ENCODE peak calls at places on chromosomes 5 and 9, in six cellular contexts. J, I, N, E, G and L are unnamed samples.

GRCh38 chr5:57166250-57166649 is 7.6 kb upstream of the GPBP1 start:
- DNase-seq in N (no peak), E (no peak), I (no peak), G (no peak), J (no peak), L (no peak)

GRCh38 chr9:114131808-114132549 is 23.4 kb upstream of the COL27A1 start:
- DNase-seq in G (no peak), E (no peak), N (no peak), J (no peak), I (no peak), L (no peak)

GRCh38 chr5:75617746-75618352 is 6.6 kb downstream of the ANKDD1B start:
- DNase-seq in I (no peak), N (no peak), J (peak; percentile 88), G (no peak), E (no peak), L (no peak)

GRCh38 chr5:78533356-78533755 is 115.2 kb downstream of the LHFPL2 start:
- DNase-seq in E (peak; percentile 49), G (peak; percentile 43), N (no peak), J (no peak), I (no peak), L (peak; percentile 64)

GRCh38 chr9:129569506-129570449 is 51.1 kb downstream of the C9orf50 start:
- DNase-seq in I (peak; percentile 81), N (no peak), E (peak; percentile 13), J (peak; percentile 51), G (peak; percentile 65), L (peak; percentile 21)

GRCh38 chr5:172776235-172776594 is 5.2 kb upstream of the DUSP1 start:
- DNase-seq in I (no peak), J (no peak), N (no peak), G (no peak), E (peak; percentile 80), L (no peak)

GRCh38 chr5:153896701-153897100 is 142.0 kb downstream of the FAM114A2 start:
- DNase-seq in J (peak; percentile 66), G (no peak), N (peak; percentile 51), I (no peak), E (no peak), L (peak; percentile 29)

GRCh38 chr5:111719773-111720172 is 37.2 kb downstream of the NREP start:
- DNase-seq in G (no peak), E (no peak), J (peak; percentile 21), N (no peak), I (no peak), L (no peak)

GRCh38 chr5:119270955-119271757 is 84.7 kb upstream of the TNFAIP8 start:
- DNase-seq in E (no peak), G (no peak), N (no peak), J (no peak), I (no peak), L (no peak)

GRCh38 chr5:178563621-178564020 is 26.6 kb downstream of the COL23A1 start:
- DNase-seq in J (no peak), G (no peak), E (no peak), I (no peak), N (no peak), L (no peak)

GRCh38 chr9:123933401-123933800 is 3.5 kb upstream of the DENND1A start:
- DNase-seq in N (no peak), J (peak; percentile 86), I (peak; percentile 85), G (no peak), E (peak; percentile 84), L (no peak)

GRCh38 chr9:8717146-8717545 is 917.6 kb upstream of the DMAC1 start:
- DNase-seq in I (no peak), N (no peak), G (no peak), E (no peak), J (peak; percentile 27), L (no peak)

GRCh38 chr9:23769307-23769935 is 56.6 kb downstream of the ELAVL2 start:
- DNase-seq in G (peak; percentile 4), J (peak; percentile 96), E (peak; percentile 93), I (no peak), N (no peak), L (no peak)

GRCh38 chr5:13359326-13359725 is 585.2 kb downstream of the DNAH5 start:
- DNase-seq in I (no peak), N (no peak), E (peak; percentile 89), G (no peak), J (peak; percentile 83), L (no peak)

GRCh38 chr9:35673132-35673997 is at the start of gene CA9:
- DNase-seq in I (no peak), G (no peak), J (no peak), N (no peak), E (no peak), L (no peak)

GRCh38 chr9:109278848-109279247 is 42.0 kb downstream of the EPB41L4B start:
- DNase-seq in J (no peak), N (no peak), E (no peak), G (no peak), I (no peak), L (no peak)
- H3K79me2 ChIP-seq in J (no peaks in the 10 kb centered on the region), N (no peaks in the 10 kb centered on the region), E (peaks cover 34% of the 10 kb centered on the region), G (no peaks in the 10 kb centered on the region), I (peaks cover 11% of the 10 kb centered on the region), L (no peaks in the 10 kb centered on the region)

GRCh38 chr9:120182011-120182410 is 398.0 kb downstream of the CDK5RAP2 start:
- DNase-seq in I (no peak), E (no peak), J (no peak), N (no peak), G (no peak), L (no peak)

GRCh38 chr9:120175031-120175430 is 404.9 kb downstream of the CDK5RAP2 start:
- DNase-seq in N (no peak), E (no peak), I (no peak), J (no peak), G (no peak), L (no peak)

DNA sequence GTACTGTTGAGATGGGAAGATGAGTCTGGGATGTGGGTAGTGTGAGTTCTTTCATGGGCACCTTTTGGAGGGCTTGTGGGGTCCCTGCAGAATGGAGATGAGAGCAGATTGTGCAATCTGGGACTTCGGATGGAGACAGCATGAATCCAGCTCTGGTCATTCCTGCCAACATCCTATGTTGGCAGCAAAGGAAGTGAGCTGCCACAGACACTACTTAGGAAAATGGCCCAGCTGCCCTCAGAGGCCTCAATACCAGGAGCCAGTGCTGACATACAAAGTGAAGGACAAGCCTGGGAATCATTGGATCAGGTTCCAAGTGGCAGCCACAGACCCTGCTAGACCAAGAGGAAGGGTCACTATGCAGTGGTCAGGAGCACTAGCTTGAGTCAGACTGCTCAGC is 402.8 kb downstream of the CDK5RAP2 start:
- DNase-seq in N (no peak), I (no peak), G (no peak), J (no peak), E (no peak), L (no peak)
- H3K27ac ChIP-seq in N (no peak overlapping the region), I (no peak overlapping the region), G (no peak overlapping the region), J (no peak overlapping the region), E (no peak overlapping the region), L (no peak overlapping the region)

DNA sequence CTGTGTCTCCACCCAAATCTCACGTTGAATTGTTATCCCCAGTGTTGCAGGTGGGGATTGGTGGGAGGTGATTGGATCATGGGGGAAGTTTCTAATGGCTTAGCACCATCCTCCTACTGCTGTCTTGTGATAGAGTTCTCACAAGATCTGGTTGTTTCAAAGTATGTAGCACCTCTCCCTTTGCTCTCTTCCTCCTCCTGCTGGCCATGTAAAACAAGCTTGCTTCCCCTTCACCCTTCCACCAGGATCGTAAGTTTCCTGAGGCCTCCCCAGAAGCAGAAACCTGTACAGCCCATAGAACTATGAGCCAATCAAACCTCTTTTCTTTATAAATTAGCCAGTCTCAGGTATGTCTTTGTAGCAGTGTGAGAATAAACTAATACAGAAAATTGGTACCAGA is 214.7 kb upstream of the C9orf72 start:
- DNase-seq in N (no peak), I (no peak), G (no peak), E (peak; percentile 33), J (no peak), L (no peak)
- TF ChIP-seq CTCF in N (peak; percentile 13), I (peak; percentile 18), G (peak; percentile 33), E (peak; percentile 40), J (no peak), L (no peak)

GRCh38 chr9:5815421-5815820 is 17.5 kb downstream of the ERMP1 start:
- DNase-seq in I (no peak), G (no peak), N (no peak), E (peak; percentile 62), J (no peak), L (no peak)

GRCh38 chr9:5818424-5819142 is 14.3 kb downstream of the ERMP1 start:
- DNase-seq in G (no peak), N (no peak), J (no peak), E (no peak), I (no peak), L (no peak)

GRCh38 chr9:5825223-5825622 is 7.7 kb downstream of the ERMP1 start:
- DNase-seq in J (no peak), I (no peak), N (no peak), G (no peak), E (no peak), L (no peak)

GRCh38 chr9:5817776-5818336 is 15.1 kb downstream of the ERMP1 start:
- DNase-seq in E (peak; percentile 79), J (peak; percentile 81), G (no peak), I (peak; percentile 53), N (no peak), L (no peak)

GRCh38 chr9:5820425-5820824 is 12.5 kb downstream of the ERMP1 start:
- DNase-seq in G (no peak), I (no peak), J (no peak), N (no peak), E (no peak), L (no peak)
- H3K79me2 ChIP-seq in G (no peaks in the 10 kb centered on the region), I (peaks cover 6% of the 10 kb centered on the region), J (no peaks in the 10 kb centered on the region), N (peaks cover 14% of the 10 kb centered on the region), E (peaks cover 8% of the 10 kb centered on the region), L (no peaks in the 10 kb centered on the region)

DNA sequence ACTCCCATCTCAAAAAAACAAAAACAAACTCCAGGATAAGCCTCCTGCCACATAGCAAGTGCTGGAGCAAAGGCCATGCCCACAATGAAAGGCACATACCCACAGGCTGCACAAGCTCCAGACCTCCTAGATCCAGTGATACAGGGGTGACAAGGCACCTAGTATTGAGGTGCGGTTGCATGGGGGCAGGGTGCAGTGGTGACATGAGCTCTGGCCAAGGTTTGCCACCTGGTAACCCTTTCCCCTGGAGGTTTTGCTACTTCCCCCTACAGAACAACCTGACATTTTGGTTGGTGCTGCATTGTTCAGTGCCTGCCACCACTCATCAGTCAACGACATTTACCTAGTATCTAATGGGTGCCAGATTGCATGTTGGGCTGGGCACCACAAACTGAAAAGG is 14.5 kb downstream of the CDKN2AIPNL start:
- DNase-seq in N (no peak), J (no peak), G (no peak), E (no peak), I (no peak), L (no peak)
- H3K27ac ChIP-seq in N (no peak overlapping the region), J (no peak overlapping the region), G (no peak overlapping the region), E (no peak overlapping the region), I (no peak overlapping the region), L (no peak overlapping the region)

GRCh38 chr9:37972346-37972745 is 68.4 kb upstream of the SLC25A51 start:
- DNase-seq in J (peak; percentile 39), N (no peak), I (no peak), G (peak; percentile 29), E (no peak), L (no peak)
- TF ChIP-seq CTCF in J (no peak), N (no peak), I (peak; percentile 22), G (peak; percentile 19), E (peak; percentile 19), L (no peak)

DNA sequence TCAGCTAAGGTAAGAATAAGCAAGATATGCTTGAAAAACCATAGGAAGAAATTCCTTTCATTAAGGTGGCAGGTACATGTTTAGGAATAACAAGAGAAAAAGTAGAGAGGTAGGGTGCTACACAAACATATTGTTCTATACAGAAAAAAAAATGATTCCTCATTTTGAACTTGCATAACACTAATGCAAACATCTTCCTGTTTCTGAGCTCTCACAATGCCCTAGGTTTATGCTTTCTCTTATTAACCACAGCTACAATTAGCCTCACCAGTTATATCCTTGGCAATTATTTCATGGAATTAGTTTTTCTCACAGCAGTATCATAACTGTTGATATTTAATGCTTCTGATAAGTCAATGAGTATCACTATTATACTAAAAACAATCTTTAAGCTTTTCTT is 20.7 kb downstream of the CEMIP2 start:
- DNase-seq in I (no peak), J (no peak), E (no peak), N (no peak), G (no peak), L (no peak)
- H3K79me2 ChIP-seq in I (no peaks in the 10 kb centered on the region), J (peaks cover 16% of the 10 kb centered on the region), E (peaks cover 8% of the 10 kb centered on the region), N (no peaks in the 10 kb centered on the region), G (peaks cover 99% of the 10 kb centered on the region), L (no peaks in the 10 kb centered on the region)